ENCODE peak calls at places on chromosomes 6 and 20, in six cellular contexts. M is adrenal gland; H is body of pancreas; I is stimulated activated CD8-positive, alpha-beta memory T cell treated with anti-CD3 and anti-CD28 coated beads, Interleukin-7, amount 100 ng/mL, for 4 hours; U is activated CD8-positive, alpha-beta T cell treated with anti-CD3 and anti-CD28 coated beads, Interleukin-2, amount 10 ng/mL, durations not matched to agents 7 days and 5 days; G is NCI-H2171 treated with DMSO at 0.1 percent for 48 hours. F is an unnamed sample.

GRCh38 chr6:64012351-64013060 is 376.9 kb downstream of the PHF3 start:
- DNase-seq in H (no peak), U (no peak), I (no peak), G (peak), M (no peak), F (no peak)

GRCh38 chr6:21887301-21888185 is 294.0 kb downstream of the SOX4 start:
- DNase-seq in H (no peak), G (peak), U (no peak), M (no peak), I (no peak), F (no peak)

GRCh38 chr20:50415516-50416268 is 94.5 kb upstream of the PTPN1 start:
- DNase-seq in U (no peak), M (peak), I (no peak), G (no peak), H (peak), F (peak)

GRCh38 chr6:31083742-31084354 is 28.5 kb downstream of the C6orf15 start:
- DNase-seq in H (peak), I (no peak), G (peak), M (peak), U (peak), F (peak)

GRCh38 chr6:128491643-128492206 is 28.7 kb downstream of the PTPRK start:
- DNase-seq in G (peak), U (no peak), I (no peak), H (peak), M (no peak), F (no peak)

GRCh38 chr20:49207071-49207470 is 12.1 kb upstream of the DDX27 start:
- DNase-seq in U (no peak), G (no peak), I (no peak), M (no peak), H (no peak), F (no peak)

GRCh38 chr6:159422041-159422984 is 253.1 kb downstream of the FNDC1 start:
- DNase-seq in I (no peak), G (no peak), M (no peak), U (no peak), H (no peak), F (no peak)

GRCh38 chr6:110255356-110255755 is 75.1 kb downstream of the CDC40 start:
- DNase-seq in H (no peak), M (peak), G (no peak), I (no peak), U (peak), F (peak)

GRCh38 chr6:90183587-90184333 is 112.9 kb downstream of the BACH2 start:
- DNase-seq in G (no peak), H (peak), I (no peak), M (no peak), U (no peak), F (no peak)

GRCh38 chr6:73969982-73970960 is 274.3 kb downstream of the CD109 start:
- DNase-seq in H (peak), I (no peak), M (no peak), G (peak), U (no peak), F (no peak)

GRCh38 chr20:3010985-3011723 is 32.3 kb upstream of the GNRH2 start:
- DNase-seq in U (no peak), I (no peak), H (no peak), M (no peak), G (no peak), F (no peak)

GRCh38 chr20:60224914-60225313 is 266.7 kb downstream of the CDH26 start:
- DNase-seq in U (peak), M (no peak), H (no peak), I (no peak), G (peak), F (no peak)

GRCh38 chr20:44389871-44390270 is 34.4 kb downstream of the HNF4A start:
- DNase-seq in M (no peak), H (no peak), I (no peak), G (no peak), U (no peak), F (no peak)